ENCODE peak calls at places on chromosomes 5 and 9, in six cellular contexts. H, M, A, I, X and F are unnamed samples.

GRCh38 chr5:149141224-149141956 is at the start of gene ABLIM3:
- DNase-seq in I (peak), X (peak), M (peak), H (peak), A (peak), F (peak)

GRCh38 chr5:68884893-68885292 is 208.9 kb upstream of the SLC30A5 start:
- DNase-seq in I (peak), M (no peak), X (no peak), H (peak), A (peak), F (no peak)

GRCh38 chr5:141668601-141669265 is 13.3 kb downstream of the ARAP3 start:
- DNase-seq in M (no peak), X (no peak), H (no peak), A (no peak), I (no peak), F (no peak)

GRCh38 chr5:123125172-123125508 is 36.1 kb downstream of the PRDM6 start:
- DNase-seq in I (peak), A (no peak), M (no peak), X (no peak), H (peak), F (no peak)

GRCh38 chr9:95107001-95107749 is 210.3 kb downstream of the FANCC start:
- DNase-seq in I (no peak), M (no peak), H (peak), X (no peak), A (no peak), F (no peak)

GRCh38 chr5:107404595-107405366 is 266.0 kb downstream of the EFNA5 start:
- DNase-seq in A (no peak), H (no peak), M (no peak), I (no peak), X (peak), F (no peak)

GRCh38 chr9:130522233-130522808 is 57.1 kb upstream of the FUBP3 start:
- DNase-seq in H (no peak), M (peak), A (no peak), X (no peak), I (no peak), F (no peak)

GRCh38 chr9:133935328-133936040 is 56.6 kb downstream of the VAV2 start:
- DNase-seq in M (no peak), H (peak), I (no peak), X (no peak), A (no peak), F (peak)

GRCh38 chr9:99231708-99232107 is 9.6 kb downstream of the SEC61B start:
- DNase-seq in X (peak), H (peak), M (peak), I (peak), A (peak), F (no peak)